ENCODE peak calls at places on chromosomes 3 and 15, in ten cellular contexts. One of them, this sample, is unnamed.

GRCh38 chr15:76217029-76217866 is 94.0 kb downstream of the ETFA start:
- DNase-seq in GM12865: no peak
- DNase-seq in Panc1: no peak
- DNase-seq in cardiac fibroblast: peak
- DNase-seq in epithelial cell of proximal tubule: no peak
- DNase-seq in left ventricle myocardium inferior: no peak
- DNase-seq in transverse colon: no peak
- DNase-seq in brain microvascular endothelial cell: peak
- DNase-seq in PC-3: peak
- DNase-seq in A549: peak
- DNase-seq in this sample: peak

GRCh38 chr15:64845183-64845611 is 3.5 kb downstream of the PLEKHO2 start:
- DNase-seq in GM12865: peak
- DNase-seq in Panc1: no peak
- DNase-seq in cardiac fibroblast: no peak
- DNase-seq in epithelial cell of proximal tubule: no peak
- DNase-seq in left ventricle myocardium inferior: peak
- DNase-seq in transverse colon: peak
- DNase-seq in brain microvascular endothelial cell: no peak
- DNase-seq in PC-3: no peak
- DNase-seq in A549: no peak
- DNase-seq in this sample: peak

GRCh38 chr3:59872121-59872520 is 822.3 kb upstream of the CFAP20DC start:
- DNase-seq in GM12865: no peak
- DNase-seq in Panc1: no peak
- DNase-seq in cardiac fibroblast: no peak
- DNase-seq in epithelial cell of proximal tubule: no peak
- DNase-seq in left ventricle myocardium inferior: no peak
- DNase-seq in transverse colon: no peak
- DNase-seq in brain microvascular endothelial cell: no peak
- DNase-seq in PC-3: no peak
- DNase-seq in A549: no peak
- DNase-seq in this sample: no peak

GRCh38 chr15:77634266-77634962 is 1.7 kb upstream of the LINGO1 start:
- DNase-seq in GM12865: peak
- DNase-seq in Panc1: peak
- DNase-seq in cardiac fibroblast: peak
- DNase-seq in epithelial cell of proximal tubule: no peak
- DNase-seq in left ventricle myocardium inferior: peak
- DNase-seq in transverse colon: peak
- DNase-seq in brain microvascular endothelial cell: peak
- DNase-seq in PC-3: peak
- DNase-seq in A549: peak
- DNase-seq in this sample: peak

GRCh38 chr3:41679412-41679811 is 282.5 kb downstream of the ULK4 start:
- DNase-seq in GM12865: no peak
- DNase-seq in Panc1: no peak
- DNase-seq in cardiac fibroblast: no peak
- DNase-seq in epithelial cell of proximal tubule: no peak
- DNase-seq in left ventricle myocardium inferior: no peak
- DNase-seq in transverse colon: no peak
- DNase-seq in brain microvascular endothelial cell: no peak
- DNase-seq in PC-3: no peak
- DNase-seq in A549: no peak
- DNase-seq in this sample: no peak

GRCh38 chr3:118128886-118129285 is 905.8 kb downstream of the IGSF11 start:
- DNase-seq in GM12865: no peak
- DNase-seq in Panc1: no peak
- DNase-seq in cardiac fibroblast: peak
- DNase-seq in epithelial cell of proximal tubule: no peak
- DNase-seq in left ventricle myocardium inferior: no peak
- DNase-seq in transverse colon: no peak
- DNase-seq in brain microvascular endothelial cell: no peak
- DNase-seq in PC-3: peak
- DNase-seq in A549: peak
- DNase-seq in this sample: no peak

GRCh38 chr3:52596658-52597265 is 60.4 kb downstream of the UQCC5 start:
- DNase-seq in GM12865: no peak
- DNase-seq in Panc1: no peak
- DNase-seq in cardiac fibroblast: no peak
- DNase-seq in epithelial cell of proximal tubule: no peak
- DNase-seq in left ventricle myocardium inferior: no peak
- DNase-seq in transverse colon: no peak
- DNase-seq in brain microvascular endothelial cell: no peak
- DNase-seq in PC-3: no peak
- DNase-seq in A549: no peak
- DNase-seq in this sample: no peak

GRCh38 chr15:89998141-89998661 is 2.9 kb upstream of the ZNF710 start:
- DNase-seq in GM12865: no peak
- DNase-seq in Panc1: no peak
- DNase-seq in cardiac fibroblast: peak
- DNase-seq in epithelial cell of proximal tubule: peak
- DNase-seq in left ventricle myocardium inferior: no peak
- DNase-seq in transverse colon: no peak
- DNase-seq in brain microvascular endothelial cell: peak
- DNase-seq in PC-3: peak
- DNase-seq in A549: peak
- DNase-seq in this sample: no peak

GRCh38 chr3:144106970-144107369 is 135.3 kb downstream of the DIPK2A start:
- DNase-seq in GM12865: no peak
- DNase-seq in Panc1: no peak
- DNase-seq in cardiac fibroblast: no peak
- DNase-seq in epithelial cell of proximal tubule: no peak
- DNase-seq in left ventricle myocardium inferior: no peak
- DNase-seq in transverse colon: no peak
- DNase-seq in brain microvascular endothelial cell: no peak
- DNase-seq in PC-3: no peak
- DNase-seq in A549: no peak
- DNase-seq in this sample: no peak

GRCh38 chr15:62564889-62565288 is 399.8 kb upstream of the C2CD4B start:
- DNase-seq in GM12865: no peak
- DNase-seq in Panc1: no peak
- DNase-seq in cardiac fibroblast: no peak
- DNase-seq in epithelial cell of proximal tubule: no peak
- DNase-seq in left ventricle myocardium inferior: no peak
- DNase-seq in transverse colon: no peak
- DNase-seq in brain microvascular endothelial cell: no peak
- DNase-seq in PC-3: no peak
- DNase-seq in A549: no peak
- DNase-seq in this sample: no peak
- H3K4me3 ChIP-seq in GM12865: no peak
- H3K4me3 ChIP-seq in Panc1: no peak
- H3K4me3 ChIP-seq in cardiac fibroblast: no peak
- H3K4me3 ChIP-seq in epithelial cell of proximal tubule: no peak
- H3K4me3 ChIP-seq in left ventricle myocardium inferior: no peak
- H3K4me3 ChIP-seq in transverse colon: no peak
- H3K4me3 ChIP-seq in brain microvascular endothelial cell: no peak
- H3K4me3 ChIP-seq in PC-3: no peak
- H3K4me3 ChIP-seq in A549: no peak
- H3K4me3 ChIP-seq in this sample: no peak

DNA sequence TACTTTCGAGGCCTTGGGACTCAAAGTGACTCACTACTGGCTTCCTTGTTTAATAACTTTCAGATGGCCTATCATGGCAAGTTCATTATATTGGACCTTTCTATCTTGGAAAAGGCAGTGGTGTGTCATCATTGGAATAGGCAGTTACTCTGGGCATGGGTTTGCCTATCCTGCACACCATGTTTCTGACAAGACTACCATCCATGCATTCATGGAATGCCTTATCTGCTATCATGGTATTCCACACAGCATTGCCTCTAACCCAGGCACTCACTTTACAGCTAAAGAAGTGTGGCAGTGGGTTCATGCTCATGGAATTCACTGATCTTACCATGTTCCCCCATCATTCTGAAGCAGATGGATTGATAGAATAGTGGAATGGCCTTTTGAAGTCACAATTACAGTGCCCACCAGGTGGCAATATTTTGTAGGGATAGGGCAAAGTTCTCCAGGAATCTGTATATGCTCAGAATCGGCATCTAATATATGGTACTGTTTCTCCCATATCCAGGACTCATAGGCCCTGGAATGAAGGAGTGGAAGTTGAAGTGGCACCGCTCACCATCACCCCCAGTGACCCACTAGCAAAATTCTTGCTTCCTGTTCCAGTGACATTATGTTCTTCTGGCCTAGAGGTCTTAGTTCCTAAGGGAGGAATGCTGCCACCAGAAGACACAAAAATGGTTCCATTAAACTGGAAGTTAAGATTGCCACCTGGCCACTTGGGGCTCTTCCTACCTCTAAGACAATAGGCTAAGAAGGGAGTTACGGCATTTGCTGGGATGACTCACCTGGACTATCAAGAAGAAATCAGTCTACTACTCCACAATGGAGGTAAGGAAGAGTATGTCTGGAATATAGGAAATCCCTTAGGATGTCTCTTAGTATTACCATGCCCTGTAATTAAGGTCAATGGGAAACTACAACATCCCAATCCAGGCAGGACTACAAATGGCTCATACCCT is 1161.4 kb downstream of the SI start:
- DNase-seq in GM12865: no peak
- DNase-seq in Panc1: no peak
- DNase-seq in cardiac fibroblast: no peak
- DNase-seq in epithelial cell of proximal tubule: no peak
- DNase-seq in left ventricle myocardium inferior: no peak
- DNase-seq in transverse colon: no peak
- DNase-seq in brain microvascular endothelial cell: no peak
- DNase-seq in PC-3: peak
- DNase-seq in A549: peak
- DNase-seq in this sample: no peak
- TF ChIP-seq CTCF in GM12865: no peak
- TF ChIP-seq CTCF in Panc1: peak
- TF ChIP-seq CTCF in cardiac fibroblast: peak
- TF ChIP-seq CTCF in epithelial cell of proximal tubule: peak
- TF ChIP-seq CTCF in left ventricle myocardium inferior: no peak
- TF ChIP-seq CTCF in transverse colon: peak
- TF ChIP-seq CTCF in brain microvascular endothelial cell: peak
- TF ChIP-seq CTCF in PC-3: peak
- TF ChIP-seq CTCF in A549: no peak
- TF ChIP-seq CTCF in this sample: peak

DNA sequence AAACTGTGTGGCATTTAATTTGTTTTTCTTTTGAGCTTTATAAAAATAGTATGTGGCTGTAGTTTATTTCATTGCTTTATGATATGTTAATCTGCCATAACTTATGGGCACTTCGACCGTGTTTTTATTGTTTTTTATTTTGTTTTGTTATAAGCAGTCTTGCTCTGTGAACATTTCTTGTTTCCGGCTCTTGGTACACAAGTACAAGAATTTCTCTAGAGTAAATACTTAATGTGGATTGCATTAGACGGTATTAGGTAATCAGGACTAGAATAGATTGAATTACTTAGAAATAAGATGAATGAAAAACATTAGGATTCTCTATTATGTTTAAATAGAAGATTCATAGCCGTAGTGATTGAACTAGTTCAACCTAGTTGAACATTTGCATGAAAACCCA is 2.1 kb downstream of the ZFAND6 start:
- DNase-seq in GM12865: no peak
- DNase-seq in Panc1: no peak
- DNase-seq in cardiac fibroblast: peak
- DNase-seq in epithelial cell of proximal tubule: no peak
- DNase-seq in left ventricle myocardium inferior: no peak
- DNase-seq in transverse colon: no peak
- DNase-seq in brain microvascular endothelial cell: no peak
- DNase-seq in PC-3: no peak
- DNase-seq in A549: no peak
- DNase-seq in this sample: no peak
- H3K4me3 ChIP-seq in GM12865: peak
- H3K4me3 ChIP-seq in Panc1: peak
- H3K4me3 ChIP-seq in cardiac fibroblast: no peak
- H3K4me3 ChIP-seq in epithelial cell of proximal tubule: peak
- H3K4me3 ChIP-seq in left ventricle myocardium inferior: no peak
- H3K4me3 ChIP-seq in transverse colon: peak
- H3K4me3 ChIP-seq in brain microvascular endothelial cell: no peak
- H3K4me3 ChIP-seq in PC-3: peak
- H3K4me3 ChIP-seq in A549: peak
- H3K4me3 ChIP-seq in this sample: peak

GRCh38 chr3:15927969-15928368 is 130.2 kb upstream of the ANKRD28 start:
- DNase-seq in GM12865: no peak
- DNase-seq in Panc1: no peak
- DNase-seq in cardiac fibroblast: no peak
- DNase-seq in epithelial cell of proximal tubule: no peak
- DNase-seq in left ventricle myocardium inferior: no peak
- DNase-seq in transverse colon: no peak
- DNase-seq in brain microvascular endothelial cell: no peak
- DNase-seq in PC-3: no peak
- DNase-seq in A549: no peak
- DNase-seq in this sample: no peak

GRCh38 chr3:15926866-15927265 is 129.1 kb upstream of the ANKRD28 start:
- DNase-seq in GM12865: no peak
- DNase-seq in Panc1: no peak
- DNase-seq in cardiac fibroblast: no peak
- DNase-seq in epithelial cell of proximal tubule: no peak
- DNase-seq in left ventricle myocardium inferior: no peak
- DNase-seq in transverse colon: no peak
- DNase-seq in brain microvascular endothelial cell: no peak
- DNase-seq in PC-3: no peak
- DNase-seq in A549: no peak
- DNase-seq in this sample: no peak

GRCh38 chr3:15932348-15933300 is 134.8 kb upstream of the ANKRD28 start:
- DNase-seq in GM12865: no peak
- DNase-seq in Panc1: no peak
- DNase-seq in cardiac fibroblast: no peak
- DNase-seq in epithelial cell of proximal tubule: no peak
- DNase-seq in left ventricle myocardium inferior: no peak
- DNase-seq in transverse colon: no peak
- DNase-seq in brain microvascular endothelial cell: no peak
- DNase-seq in PC-3: no peak
- DNase-seq in A549: no peak
- DNase-seq in this sample: no peak

GRCh38 chr3:15933439-15934144 is 135.8 kb upstream of the ANKRD28 start:
- DNase-seq in GM12865: no peak
- DNase-seq in Panc1: no peak
- DNase-seq in cardiac fibroblast: peak
- DNase-seq in epithelial cell of proximal tubule: peak
- DNase-seq in left ventricle myocardium inferior: no peak
- DNase-seq in transverse colon: no peak
- DNase-seq in brain microvascular endothelial cell: no peak
- DNase-seq in PC-3: no peak
- DNase-seq in A549: no peak
- DNase-seq in this sample: no peak

DNA sequence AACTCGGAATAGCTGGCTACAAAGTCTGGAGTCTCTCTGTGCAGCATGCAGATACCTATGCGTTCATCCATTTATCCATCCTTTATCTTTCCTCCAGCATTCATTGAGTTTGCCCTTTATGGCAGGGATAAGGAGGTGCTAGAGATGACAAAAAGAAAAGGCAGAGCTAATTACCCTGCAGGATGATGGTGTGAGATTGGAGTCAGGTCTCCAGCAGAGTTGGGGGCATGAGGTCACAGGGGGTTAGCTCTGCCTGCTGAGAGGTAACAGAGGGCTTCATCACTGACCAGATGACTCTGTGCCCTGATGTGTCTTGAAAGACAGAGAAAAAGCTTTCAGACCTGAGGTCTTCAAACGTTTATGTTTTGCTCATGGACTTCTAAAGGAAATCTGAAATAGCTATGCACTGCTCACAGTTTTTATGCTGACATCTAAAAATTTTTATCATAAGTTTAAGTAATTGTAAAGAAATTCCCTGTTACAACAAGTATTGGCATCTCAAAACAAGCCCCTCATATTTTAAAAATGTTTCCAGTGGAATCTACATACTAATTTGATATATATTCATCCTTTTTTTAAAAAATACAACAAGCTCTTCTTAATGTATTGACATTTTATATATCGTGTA is 132.3 kb upstream of the ANKRD28 start:
- DNase-seq in GM12865: no peak
- DNase-seq in Panc1: no peak
- DNase-seq in cardiac fibroblast: no peak
- DNase-seq in epithelial cell of proximal tubule: no peak
- DNase-seq in left ventricle myocardium inferior: no peak
- DNase-seq in transverse colon: no peak
- DNase-seq in brain microvascular endothelial cell: no peak
- DNase-seq in PC-3: no peak
- DNase-seq in A549: no peak
- DNase-seq in this sample: no peak
- TF ChIP-seq CTCF in GM12865: no peak
- TF ChIP-seq CTCF in Panc1: no peak
- TF ChIP-seq CTCF in cardiac fibroblast: no peak
- TF ChIP-seq CTCF in epithelial cell of proximal tubule: no peak
- TF ChIP-seq CTCF in left ventricle myocardium inferior: no peak
- TF ChIP-seq CTCF in transverse colon: no peak
- TF ChIP-seq CTCF in brain microvascular endothelial cell: no peak
- TF ChIP-seq CTCF in PC-3: no peak
- TF ChIP-seq CTCF in A549: no peak
- TF ChIP-seq CTCF in this sample: no peak

This sample was measured in LNCaP clone FGC.